ENCODE peak calls at places on chromosome 6, in seven cellular contexts. K is HepG2, S is GM12891, D is SK-N-SH, Y is K562, B is GM12878, W is H1. Q is an unnamed sample.

GRCh38 chr6:121437861-121438651 is 2.6 kb downstream of the GJA1 start:
- DNase-seq in K (no peak), S (no peak), D (no peak), Y (no peak), B (no peak), W (no peak), Q (no peak)

GRCh38 chr6:21441386-21441785 is 152.2 kb upstream of the SOX4 start:
- DNase-seq in K (no peak), S (no peak), D (no peak), Y (no peak), B (no peak), W (no peak), Q (no peak)

GRCh38 chr6:32968770-32969684 is 633 bp downstream of the BRD2 start:
- DNase-seq in K (peak), S (peak), D (peak), Y (peak), B (no peak), W (peak), Q (peak)

GRCh38 chr6:32113386-32114352 is 4.5 kb upstream of the TNXB start:
- DNase-seq in K (peak), S (no peak), D (peak), Y (peak), B (no peak), W (no peak), Q (no peak)

GRCh38 chr6:100449239-100449691 is 15.5 kb downstream of the SIM1 start:
- DNase-seq in K (no peak), S (no peak), D (no peak), Y (no peak), B (no peak), W (no peak), Q (no peak)

GRCh38 chr6:140001005-140001404 is 626.6 kb upstream of the CITED2 start:
- DNase-seq in K (no peak), S (no peak), D (peak), Y (no peak), B (no peak), W (no peak), Q (no peak)

GRCh38 chr6:156946370-156946936 is 169.3 kb downstream of the ARID1B start:
- DNase-seq in K (no peak), S (no peak), D (no peak), Y (no peak), B (no peak), W (no peak), Q (no peak)

GRCh38 chr6:31453259-31453658 is 44.7 kb upstream of the MICB start:
- DNase-seq in K (no peak), S (no peak), D (no peak), Y (no peak), B (no peak), W (no peak), Q (no peak)

GRCh38 chr6:140653985-140654384 is 1279.5 kb upstream of the CITED2 start:
- DNase-seq in K (no peak), S (no peak), D (no peak), Y (no peak), B (no peak), W (no peak), Q (no peak)

GRCh38 chr6:168884646-168885086 is 369.0 kb downstream of the THBS2 start:
- DNase-seq in K (peak), S (peak), D (peak), Y (peak), B (no peak), W (peak), Q (peak)

GRCh38 chr6:119227377-119227776 is 122.2 kb downstream of the MAN1A1 start:
- DNase-seq in K (peak), S (no peak), D (no peak), Y (no peak), B (no peak), W (no peak), Q (no peak)

GRCh38 chr6:156776470-156776840 is 723 bp upstream of the ARID1B start:
- DNase-seq in K (peak), S (no peak), D (peak), Y (peak), B (no peak), W (peak), Q (no peak)

GRCh38 chr6:7919871-7920270 is 9.3 kb upstream of the TXNDC5 start:
- DNase-seq in K (peak), S (no peak), D (no peak), Y (peak), B (no peak), W (no peak), Q (no peak)

GRCh38 chr6:35582315-35582714 is 69.6 kb upstream of the TULP1 start:
- DNase-seq in K (no peak), S (no peak), D (no peak), Y (no peak), B (no peak), W (no peak), Q (no peak)

GRCh38 chr6:151544453-151544852 is 50.6 kb downstream of the CCDC170 start:
- DNase-seq in K (no peak), S (no peak), D (no peak), Y (no peak), B (no peak), W (no peak), Q (no peak)

GRCh38 chr6:157716553-157716952 is 106.5 kb upstream of the SNX9 start:
- DNase-seq in K (no peak), S (no peak), D (no peak), Y (no peak), B (no peak), W (no peak), Q (no peak)

GRCh38 chr6:52454556-52454955 is 34.4 kb downstream of the EFHC1 start:
- DNase-seq in K (peak), S (no peak), D (no peak), Y (no peak), B (no peak), W (no peak), Q (no peak)

GRCh38 chr6:69795469-69796080 is 1.2 kb downstream of the LMBRD1 start:
- DNase-seq in K (no peak), S (no peak), D (peak), Y (peak), B (no peak), W (no peak), Q (no peak)

GRCh38 chr6:3376064-3376463 is 80.8 kb downstream of the SLC22A23 start:
- DNase-seq in K (no peak), S (no peak), D (no peak), Y (no peak), B (no peak), W (no peak), Q (no peak)

GRCh38 chr6:139364982-139365379 is 9.5 kb downstream of the CITED2 start:
- DNase-seq in K (no peak), S (no peak), D (no peak), Y (no peak), B (no peak), W (no peak), Q (no peak)

GRCh38 chr6:24658573-24659511 is 7.9 kb downstream of the TDP2 start:
- DNase-seq in K (no peak), S (no peak), D (no peak), Y (peak), B (no peak), W (no peak), Q (no peak)

GRCh38 chr6:134468633-134469032 is 150.7 kb upstream of the SGK1 start:
- DNase-seq in K (no peak), S (no peak), D (no peak), Y (no peak), B (no peak), W (no peak), Q (no peak)

GRCh38 chr6:31907158-31907813 is 5.4 kb upstream of the ZBTB12 start:
- DNase-seq in K (peak), S (no peak), D (no peak), Y (peak), B (no peak), W (no peak), Q (no peak)

GRCh38 chr6:89180971-89181370 is 35.1 kb downstream of the PM20D2 start:
- DNase-seq in K (no peak), S (no peak), D (no peak), Y (no peak), B (no peak), W (no peak), Q (no peak)

GRCh38 chr6:150599199-150600002 is at the start of gene PLEKHG1:
- DNase-seq in K (no peak), S (peak), D (peak), Y (peak), B (no peak), W (peak), Q (peak)

GRCh38 chr6:50966532-50966931 is 147.9 kb downstream of the TFAP2B start:
- DNase-seq in K (no peak), S (peak), D (no peak), Y (no peak), B (no peak), W (no peak), Q (no peak)

GRCh38 chr6:13268914-13269532 is 59.3 kb downstream of the TBC1D7 start:
- DNase-seq in K (peak), S (no peak), D (no peak), Y (peak), B (no peak), W (no peak), Q (no peak)

GRCh38 chr6:123926000-123926399 is 122.3 kb downstream of the NKAIN2 start:
- DNase-seq in K (no peak), S (no peak), D (no peak), Y (no peak), B (no peak), W (no peak), Q (no peak)

GRCh38 chr6:134995536-134995935 is 45.6 kb upstream of the ALDH8A1 start:
- DNase-seq in K (no peak), S (no peak), D (no peak), Y (no peak), B (no peak), W (no peak), Q (no peak)

GRCh38 chr6:107179004-107179403 is 63.7 kb upstream of the BEND3 start:
- DNase-seq in K (no peak), S (no peak), D (no peak), Y (peak), B (no peak), W (no peak), Q (no peak)

GRCh38 chr6:133240511-133241087 is 558 bp upstream of the EYA4 start:
- DNase-seq in K (no peak), S (no peak), D (peak), Y (no peak), B (no peak), W (peak), Q (peak)

GRCh38 chr6:57822896-57823358 is 505.5 kb downstream of the PRIM2 start:
- DNase-seq in K (no peak), S (no peak), D (no peak), Y (peak), B (no peak), W (peak), Q (no peak)

GRCh38 chr6:52365871-52366540 is 4.1 kb downstream of the PAQR8 start:
- DNase-seq in K (no peak), S (no peak), D (no peak), Y (no peak), B (no peak), W (no peak), Q (no peak)

GRCh38 chr6:30926644-30927043 is 5.3 kb downstream of the SFTA2 start:
- DNase-seq in K (no peak), S (no peak), D (no peak), Y (no peak), B (no peak), W (no peak), Q (no peak)

GRCh38 chr6:157106487-157106886 is 216.8 kb downstream of the TMEM242 start:
- DNase-seq in K (no peak), S (no peak), D (no peak), Y (peak), B (no peak), W (no peak), Q (no peak)

GRCh38 chr6:141475269-141475668 is 657.5 kb upstream of the GJE1 start:
- DNase-seq in K (no peak), S (no peak), D (no peak), Y (no peak), B (no peak), W (no peak), Q (no peak)

GRCh38 chr6:89351632-89352328 is 742 bp downstream of the UBE2J1 start:
- DNase-seq in K (no peak), S (no peak), D (peak), Y (no peak), B (no peak), W (no peak), Q (no peak)

DNA sequence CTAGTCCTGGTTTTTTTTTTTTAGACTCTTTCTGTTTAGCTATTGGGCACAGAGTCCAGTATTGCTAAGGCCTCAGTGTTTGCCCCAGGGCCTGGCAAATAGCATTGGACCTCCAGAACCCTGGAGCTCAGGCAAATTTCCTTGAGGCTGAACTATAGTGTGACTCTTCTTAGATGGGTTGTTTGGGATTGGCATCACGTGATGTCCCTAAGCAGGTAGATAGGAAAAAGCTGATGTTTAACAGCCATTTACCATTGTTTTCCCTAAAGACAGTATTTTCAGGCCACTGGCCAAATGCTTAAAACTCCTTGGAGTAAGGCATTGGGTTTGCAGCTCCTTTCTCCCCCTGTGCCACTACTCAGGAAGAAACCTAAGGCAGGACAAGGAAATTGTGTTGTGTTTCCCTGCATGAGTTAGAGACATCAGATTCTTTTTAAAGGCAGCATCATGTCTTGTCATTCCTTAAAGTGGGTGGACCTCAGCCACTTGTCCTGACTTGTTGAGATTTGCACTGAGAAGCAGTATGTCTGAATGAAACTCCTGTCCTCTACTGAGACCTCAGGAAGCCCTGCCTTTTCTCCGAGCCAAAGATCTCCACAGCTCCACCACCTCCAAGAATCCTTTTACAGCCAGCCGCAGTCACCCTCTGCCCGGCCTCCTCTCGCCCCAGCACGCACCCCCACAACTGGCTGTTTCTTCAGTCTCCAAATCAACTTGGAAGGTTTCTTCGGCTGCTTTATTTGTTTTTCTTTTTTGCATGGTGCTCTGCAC is 46.2 kb upstream of the RNF144B start:
- DNase-seq in K (no peak), S (no peak), D (no peak), Y (no peak), B (no peak), W (no peak), Q (no peak)
- TF ChIP-seq TAF1 in K (no peak), S (no peak), D (no peak), Y (no peak), B (no peak), W (no peak), Q (no peak)

DNA sequence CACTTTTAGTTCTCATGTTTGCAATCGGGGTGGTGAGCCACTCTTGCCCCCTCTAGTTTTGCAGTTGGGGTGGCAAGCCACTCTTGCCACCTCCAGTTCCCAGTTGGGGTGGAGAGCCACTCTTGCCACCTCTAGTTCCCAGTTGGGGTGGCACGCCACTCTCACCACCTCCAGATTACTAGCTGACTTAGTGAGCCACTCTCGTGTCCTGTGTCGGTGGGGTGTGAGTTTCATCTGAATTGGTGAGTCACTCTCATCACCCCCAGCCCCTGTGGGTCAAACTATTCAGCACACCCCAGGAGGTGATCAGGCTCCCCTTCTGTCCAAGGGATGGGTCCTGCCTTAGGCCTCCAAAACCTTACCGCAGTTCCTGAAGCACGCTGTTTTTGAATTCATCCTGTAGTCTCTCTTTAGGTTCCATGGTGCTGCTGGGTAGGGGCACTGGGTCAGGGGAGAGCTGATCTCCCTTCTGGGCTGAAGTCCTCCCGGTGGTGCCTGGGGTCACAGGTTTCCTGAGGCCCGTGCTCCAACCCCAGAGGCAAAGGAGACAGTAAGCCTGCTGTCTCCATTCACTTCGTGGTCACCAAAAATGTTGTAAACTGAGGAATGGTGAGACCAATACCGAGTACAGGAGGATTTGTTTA is 224.2 kb upstream of the SYNCRIP start:
- DNase-seq in K (no peak), S (no peak), D (no peak), Y (no peak), B (no peak), W (no peak), Q (no peak)
- TF ChIP-seq TAF1 in K (no peak), S (no peak), D (no peak), Y (no peak), B (no peak), W (no peak), Q (no peak)

DNA sequence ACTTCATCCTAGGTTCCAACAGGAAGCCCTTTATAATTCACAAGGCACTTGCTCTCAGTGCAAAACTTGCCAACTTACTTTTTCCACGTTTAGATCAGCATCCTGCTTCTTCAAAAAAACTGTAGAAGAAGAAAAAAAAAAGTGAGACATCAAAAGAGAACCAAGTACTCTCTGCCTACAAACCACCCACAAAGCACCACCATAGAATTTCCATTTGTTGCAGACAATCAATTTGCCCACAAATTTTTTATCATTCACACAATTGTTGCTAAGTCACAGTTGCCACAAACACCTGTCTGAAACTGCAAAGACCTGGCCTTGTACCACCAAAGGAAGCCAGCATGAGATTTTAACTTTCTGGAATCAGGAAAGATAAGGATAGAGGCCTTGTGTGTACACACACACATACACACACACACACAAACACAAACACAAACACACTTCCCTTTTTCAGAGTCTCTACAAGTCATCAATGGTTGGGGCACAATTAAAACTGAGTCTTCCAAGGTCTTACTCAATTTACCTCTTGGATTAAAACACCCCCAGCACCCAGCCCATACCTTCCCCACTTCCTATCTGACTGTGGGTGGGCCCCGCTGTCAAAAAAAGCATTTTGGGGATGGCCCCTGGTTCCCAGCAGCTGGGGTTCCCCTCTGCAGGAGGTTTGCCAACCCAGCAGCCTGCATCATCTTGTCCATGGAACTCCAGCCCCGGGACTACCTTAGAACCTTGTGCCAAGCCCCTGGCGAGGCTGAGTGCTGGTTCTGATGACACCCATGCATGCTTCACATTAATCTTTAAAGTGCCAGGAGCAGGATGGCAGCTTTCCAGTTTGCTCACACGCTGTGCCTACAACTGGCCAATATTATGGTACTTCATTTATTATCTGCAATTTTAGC is 26.5 kb downstream of the FYN start:
- DNase-seq in K (no peak), S (no peak), D (no peak), Y (no peak), B (no peak), W (no peak), Q (no peak)
- TF ChIP-seq TAF1 in K (no peak), S (no peak), D (no peak), Y (no peak), B (no peak), W (no peak), Q (no peak)

DNA sequence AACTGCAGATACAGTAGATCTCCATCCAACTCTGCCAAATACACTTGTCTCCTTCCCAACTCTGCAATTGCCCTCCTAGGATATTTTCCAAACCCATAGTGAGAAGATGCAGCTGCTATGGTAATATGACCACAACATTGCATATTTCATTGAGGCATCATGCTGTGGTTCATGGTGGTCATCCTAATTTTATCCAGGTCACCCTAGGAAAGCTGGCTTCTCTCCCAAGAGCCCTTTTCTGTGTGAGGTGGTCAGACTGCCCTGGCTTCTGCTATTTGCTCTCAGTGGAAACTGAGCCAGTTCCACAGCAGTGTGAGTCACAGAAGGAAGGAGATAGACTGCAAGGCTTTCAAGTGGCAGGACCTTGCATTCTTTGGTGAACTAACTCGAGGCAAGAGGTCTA is 5.5 kb downstream of the OGFRL1 start:
- DNase-seq in K (no peak), S (no peak), D (no peak), Y (no peak), B (no peak), W (no peak), Q (no peak)
- TF ChIP-seq TAF1 in K (no peak), S (no peak), D (no peak), Y (no peak), B (no peak), W (no peak), Q (no peak)

GRCh38 chr6:138105880-138106664 is 1.1 kb downstream of the PERP start:
- DNase-seq in K (peak), S (no peak), D (no peak), Y (no peak), B (no peak), W (peak), Q (no peak)

GRCh38 chr6:138107752-138108592 is 753 bp upstream of the PERP start:
- DNase-seq in K (peak), S (peak), D (peak), Y (peak), B (no peak), W (no peak), Q (peak)

GRCh38 chr6:138106665-138107077 is 548 bp downstream of the PERP start:
- DNase-seq in K (no peak), S (no peak), D (no peak), Y (no peak), B (no peak), W (no peak), Q (peak)

GRCh38 chr6:138105446-138105845 is 1.8 kb downstream of the PERP start:
- DNase-seq in K (peak), S (no peak), D (no peak), Y (no peak), B (no peak), W (no peak), Q (no peak)

GRCh38 chr6:138107078-138107751 is at the start of gene PERP:
- DNase-seq in K (peak), S (peak), D (peak), Y (peak), B (no peak), W (peak), Q (peak)
- TF ChIP-seq TAF1 in K (peak), S (no peak), D (no peak), Y (no peak), B (no peak), W (peak), Q (no peak)

GRCh38 chr6:39849764-39850163 is 57.6 kb downstream of the DAAM2 start:
- DNase-seq in K (peak), S (no peak), D (no peak), Y (no peak), B (no peak), W (no peak), Q (no peak)
- TF ChIP-seq TAF1 in K (no peak), S (no peak), D (no peak), Y (no peak), B (no peak), W (no peak), Q (no peak)

GRCh38 chr6:160400426-160400825 is 52.2 kb downstream of the SLC22A3 start:
- DNase-seq in K (no peak), S (no peak), D (no peak), Y (no peak), B (no peak), W (no peak), Q (no peak)
- TF ChIP-seq TAF1 in K (no peak), S (no peak), D (no peak), Y (no peak), B (no peak), W (no peak), Q (no peak)

Q was measured in GM12892.